ENCODE peak calls at places on chromosomes 11 and 22, in ten cellular contexts. One of them, this sample, is unnamed. For H3K27me3, the result is how much of the 10 kb centered on the place peaks cover.

GRCh38 chr11:115459563-115459962 is 44.7 kb downstream of the CADM1 start:
- DNase-seq in right lobe of liver: no peak
- DNase-seq in uterus: no peak
- DNase-seq in breast epithelium: no peak
- DNase-seq in tibial nerve: no peak
- DNase-seq in adrenal gland: no peak
- DNase-seq in ovary: no peak
- DNase-seq in Peyer's patch: no peak
- DNase-seq in heart left ventricle: no peak
- DNase-seq in vagina: no peak
- DNase-seq in this sample: no peak

GRCh38 chr11:43282607-43283440 is 29.0 kb upstream of the API5 start:
- DNase-seq in vagina: no peak
- DNase-seq in tibial nerve: peak
- DNase-seq in Peyer's patch: no peak
- DNase-seq in heart left ventricle: no peak
- DNase-seq in uterus: no peak
- DNase-seq in adrenal gland: peak
- DNase-seq in right lobe of liver: peak
- DNase-seq in ovary: no peak
- DNase-seq in breast epithelium: no peak
- DNase-seq in this sample: no peak

GRCh38 chr11:126654886-126655806 is 299.7 kb downstream of the ST3GAL4 start:
- DNase-seq in ovary: no peak
- DNase-seq in breast epithelium: no peak
- DNase-seq in heart left ventricle: no peak
- DNase-seq in Peyer's patch: no peak
- DNase-seq in adrenal gland: no peak
- DNase-seq in vagina: no peak
- DNase-seq in tibial nerve: no peak
- DNase-seq in uterus: no peak
- DNase-seq in right lobe of liver: no peak
- DNase-seq in this sample: no peak

GRCh38 chr11:35144103-35144741 is 5.3 kb downstream of the CD44 start:
- DNase-seq in ovary: no peak
- DNase-seq in heart left ventricle: no peak
- DNase-seq in right lobe of liver: no peak
- DNase-seq in breast epithelium: no peak
- DNase-seq in adrenal gland: no peak
- DNase-seq in vagina: no peak
- DNase-seq in tibial nerve: no peak
- DNase-seq in Peyer's patch: peak
- DNase-seq in uterus: no peak
- DNase-seq in this sample: peak

GRCh38 chr22:31122532-31123291 is at the start of gene INPP5J:
- DNase-seq in heart left ventricle: peak
- DNase-seq in breast epithelium: no peak
- DNase-seq in right lobe of liver: no peak
- DNase-seq in uterus: peak
- DNase-seq in adrenal gland: peak
- DNase-seq in ovary: peak
- DNase-seq in Peyer's patch: no peak
- DNase-seq in tibial nerve: no peak
- DNase-seq in vagina: no peak
- DNase-seq in this sample: peak

GRCh38 chr11:73760066-73760679 is 701 bp downstream of the RAB6A start:
- DNase-seq in Peyer's patch: no peak
- DNase-seq in uterus: peak
- DNase-seq in ovary: peak
- DNase-seq in right lobe of liver: peak
- DNase-seq in vagina: no peak
- DNase-seq in heart left ventricle: peak
- DNase-seq in adrenal gland: peak
- DNase-seq in breast epithelium: peak
- DNase-seq in tibial nerve: peak
- DNase-seq in this sample: peak

GRCh38 chr11:77019976-77020591 is 14.1 kb upstream of the B3GNT6 start:
- DNase-seq in vagina: no peak
- DNase-seq in uterus: no peak
- DNase-seq in breast epithelium: no peak
- DNase-seq in adrenal gland: no peak
- DNase-seq in Peyer's patch: no peak
- DNase-seq in right lobe of liver: no peak
- DNase-seq in tibial nerve: no peak
- DNase-seq in heart left ventricle: no peak
- DNase-seq in ovary: no peak
- DNase-seq in this sample: no peak

GRCh38 chr11:95229199-95230053 is 1.6 kb downstream of the SESN3 start:
- DNase-seq in tibial nerve: no peak
- DNase-seq in heart left ventricle: peak
- DNase-seq in vagina: no peak
- DNase-seq in right lobe of liver: no peak
- DNase-seq in adrenal gland: no peak
- DNase-seq in uterus: no peak
- DNase-seq in breast epithelium: no peak
- DNase-seq in ovary: no peak
- DNase-seq in Peyer's patch: no peak
- DNase-seq in this sample: no peak

GRCh38 chr22:37082251-37082650 is 27.3 kb downstream of the TMPRSS6 start:
- DNase-seq in right lobe of liver: no peak
- DNase-seq in Peyer's patch: no peak
- DNase-seq in uterus: no peak
- DNase-seq in ovary: no peak
- DNase-seq in heart left ventricle: no peak
- DNase-seq in tibial nerve: no peak
- DNase-seq in breast epithelium: no peak
- DNase-seq in vagina: no peak
- DNase-seq in adrenal gland: no peak
- DNase-seq in this sample: no peak

GRCh38 chr11:126870021-126870420 is 130.5 kb downstream of the KIRREL3 start:
- DNase-seq in adrenal gland: no peak
- DNase-seq in tibial nerve: no peak
- DNase-seq in heart left ventricle: no peak
- DNase-seq in breast epithelium: no peak
- DNase-seq in ovary: no peak
- DNase-seq in uterus: no peak
- DNase-seq in Peyer's patch: no peak
- DNase-seq in right lobe of liver: no peak
- DNase-seq in vagina: no peak
- DNase-seq in this sample: no peak

GRCh38 chr11:28110108-28110838 is 2.1 kb downstream of the METTL15 start:
- DNase-seq in Peyer's patch: peak
- DNase-seq in vagina: no peak
- DNase-seq in right lobe of liver: peak
- DNase-seq in tibial nerve: peak
- DNase-seq in ovary: peak
- DNase-seq in breast epithelium: peak
- DNase-seq in uterus: peak
- DNase-seq in heart left ventricle: peak
- DNase-seq in adrenal gland: peak
- DNase-seq in this sample: peak

GRCh38 chr11:123560001-123560400 is 94.4 kb downstream of the SCN3B start:
- DNase-seq in uterus: peak
- DNase-seq in vagina: no peak
- DNase-seq in tibial nerve: peak
- DNase-seq in ovary: peak
- DNase-seq in adrenal gland: peak
- DNase-seq in heart left ventricle: peak
- DNase-seq in breast epithelium: no peak
- DNase-seq in Peyer's patch: no peak
- DNase-seq in right lobe of liver: no peak
- DNase-seq in this sample: peak

GRCh38 chr11:123561046-123561781 is 93.2 kb downstream of the SCN3B start:
- DNase-seq in tibial nerve: no peak
- DNase-seq in uterus: peak
- DNase-seq in breast epithelium: no peak
- DNase-seq in ovary: peak
- DNase-seq in vagina: no peak
- DNase-seq in Peyer's patch: no peak
- DNase-seq in right lobe of liver: no peak
- DNase-seq in heart left ventricle: peak
- DNase-seq in adrenal gland: peak
- DNase-seq in this sample: peak

GRCh38 chr11:123562166-123562565 is 92.3 kb downstream of the SCN3B start:
- DNase-seq in breast epithelium: no peak
- DNase-seq in ovary: peak
- DNase-seq in heart left ventricle: peak
- DNase-seq in right lobe of liver: peak
- DNase-seq in uterus: no peak
- DNase-seq in tibial nerve: no peak
- DNase-seq in Peyer's patch: no peak
- DNase-seq in vagina: no peak
- DNase-seq in adrenal gland: no peak
- DNase-seq in this sample: peak

GRCh38 chr11:123558536-123559315 is 95.7 kb downstream of the SCN3B start:
- DNase-seq in adrenal gland: no peak
- DNase-seq in ovary: no peak
- DNase-seq in breast epithelium: no peak
- DNase-seq in uterus: no peak
- DNase-seq in right lobe of liver: no peak
- DNase-seq in Peyer's patch: no peak
- DNase-seq in vagina: no peak
- DNase-seq in heart left ventricle: no peak
- DNase-seq in tibial nerve: no peak
- DNase-seq in this sample: no peak

DNA sequence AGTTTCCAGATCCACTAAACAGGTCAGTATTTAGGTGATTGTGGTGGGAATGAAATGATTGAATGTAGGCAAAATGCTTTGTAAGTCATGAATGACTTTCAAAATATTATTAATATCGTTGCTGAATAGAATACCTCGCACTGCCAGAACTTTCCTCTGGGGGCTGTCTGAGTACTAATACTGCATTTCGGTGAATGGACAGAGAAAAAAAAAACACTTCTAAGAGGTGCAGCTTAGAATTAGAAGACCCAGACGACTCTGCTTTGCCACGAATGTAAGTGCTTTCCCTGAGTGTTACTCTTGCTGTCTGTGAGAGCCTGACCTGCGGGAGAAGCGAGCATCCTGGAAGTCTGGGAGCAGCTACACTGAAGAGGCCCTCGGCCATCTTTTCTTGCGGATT is 95.0 kb downstream of the SCN3B start:
- DNase-seq in right lobe of liver: no peak
- DNase-seq in ovary: no peak
- DNase-seq in adrenal gland: no peak
- DNase-seq in breast epithelium: no peak
- DNase-seq in vagina: no peak
- DNase-seq in heart left ventricle: no peak
- DNase-seq in tibial nerve: no peak
- DNase-seq in Peyer's patch: no peak
- DNase-seq in uterus: no peak
- DNase-seq in this sample: no peak
- H3K4me3 ChIP-seq in right lobe of liver: no peak
- H3K4me3 ChIP-seq in ovary: no peak
- H3K4me3 ChIP-seq in adrenal gland: no peak
- H3K4me3 ChIP-seq in breast epithelium: peak
- H3K4me3 ChIP-seq in vagina: peak
- H3K4me3 ChIP-seq in heart left ventricle: peak
- H3K4me3 ChIP-seq in tibial nerve: peak
- H3K4me3 ChIP-seq in Peyer's patch: no peak
- H3K4me3 ChIP-seq in uterus: peak
- H3K4me3 ChIP-seq in this sample: peak

DNA sequence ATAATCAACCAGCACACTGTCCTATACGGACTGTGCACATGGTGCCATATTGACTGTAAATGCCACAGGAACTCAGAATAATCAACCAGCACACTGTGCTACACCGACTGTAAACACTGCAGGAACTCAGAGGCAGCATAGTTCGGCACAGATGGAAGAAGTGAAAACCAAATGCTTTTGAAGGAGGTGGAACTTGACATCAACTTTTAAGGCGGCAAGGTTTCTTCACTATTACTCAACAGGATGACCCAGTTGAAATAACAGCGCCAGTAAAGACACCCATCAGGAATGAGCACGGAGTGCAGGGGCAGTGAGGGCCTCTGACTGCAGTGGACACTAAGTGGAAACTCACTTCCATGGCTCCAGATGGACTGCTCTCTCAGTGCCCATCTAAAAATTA is 15.7 kb downstream of the TESMIN start:
- DNase-seq in uterus: no peak
- DNase-seq in Peyer's patch: no peak
- DNase-seq in ovary: no peak
- DNase-seq in right lobe of liver: no peak
- DNase-seq in adrenal gland: no peak
- DNase-seq in breast epithelium: no peak
- DNase-seq in tibial nerve: no peak
- DNase-seq in heart left ventricle: no peak
- DNase-seq in vagina: no peak
- DNase-seq in this sample: no peak
- TF ChIP-seq POLR2A in uterus: no peak
- TF ChIP-seq POLR2A in Peyer's patch: no peak
- TF ChIP-seq POLR2A in ovary: no peak
- TF ChIP-seq POLR2A in right lobe of liver: no peak
- TF ChIP-seq POLR2A in adrenal gland: no peak
- TF ChIP-seq POLR2A in breast epithelium: no peak
- TF ChIP-seq POLR2A in tibial nerve: no peak
- TF ChIP-seq POLR2A in heart left ventricle: no peak
- TF ChIP-seq POLR2A in vagina: no peak
- TF ChIP-seq POLR2A in this sample: no peak

GRCh38 chr11:57571631-57572030 is 4.2 kb upstream of the UBE2L6 start:
- DNase-seq in breast epithelium: no peak
- DNase-seq in vagina: no peak
- DNase-seq in Peyer's patch: no peak
- DNase-seq in heart left ventricle: no peak
- DNase-seq in uterus: no peak
- DNase-seq in tibial nerve: no peak
- DNase-seq in adrenal gland: no peak
- DNase-seq in ovary: no peak
- DNase-seq in right lobe of liver: no peak
- DNase-seq in this sample: no peak
- H3K27me3 ChIP-seq in breast epithelium: under half
- H3K27me3 ChIP-seq in vagina: under half
- H3K27me3 ChIP-seq in Peyer's patch: under half
- H3K27me3 ChIP-seq in heart left ventricle: under half
- H3K27me3 ChIP-seq in uterus: under half
- H3K27me3 ChIP-seq in tibial nerve: under half
- H3K27me3 ChIP-seq in adrenal gland: under half
- H3K27me3 ChIP-seq in ovary: under half
- H3K27me3 ChIP-seq in right lobe of liver: under half
- H3K27me3 ChIP-seq in this sample: under half

DNA sequence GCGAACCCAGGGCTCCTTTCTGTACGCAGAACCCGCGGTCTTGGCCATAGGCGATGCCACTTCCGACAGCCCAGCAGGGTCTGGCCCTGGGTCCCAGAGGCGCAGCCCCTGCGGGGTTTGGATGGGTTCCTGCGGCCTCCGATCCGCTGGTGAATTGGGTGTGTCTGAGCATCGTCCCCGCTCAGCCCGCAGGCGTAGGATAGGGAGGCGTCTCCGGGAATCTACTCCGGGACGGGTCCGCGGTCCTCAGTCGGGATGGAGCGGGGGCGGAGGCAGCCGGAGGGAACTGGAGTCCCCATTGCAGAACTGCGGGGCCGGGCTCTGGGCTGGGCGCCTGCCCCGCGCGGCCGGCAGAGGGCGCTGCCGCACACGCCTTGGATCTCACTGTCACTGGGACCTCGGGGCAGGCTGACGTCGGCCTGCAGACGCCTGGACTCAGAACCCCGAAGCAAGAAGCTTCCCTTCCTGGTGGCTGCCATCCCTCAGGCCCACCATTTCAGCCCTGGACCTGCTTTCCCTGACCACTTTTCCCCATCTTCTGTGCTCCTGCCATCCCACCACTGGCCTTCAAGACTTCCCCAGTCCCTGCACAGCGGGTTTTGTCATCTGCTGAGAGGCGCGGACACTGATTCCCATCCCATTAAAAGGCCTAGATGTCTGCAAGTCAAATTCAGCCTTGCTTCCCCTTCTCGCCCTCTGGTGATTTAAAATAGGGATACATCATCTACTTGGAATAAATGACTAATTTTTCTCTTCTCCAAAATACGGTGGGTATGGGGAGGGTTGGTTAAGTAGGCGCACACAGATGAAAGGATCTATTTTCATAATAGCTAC is 38.3 kb upstream of the CREB3L1 start:
- DNase-seq in vagina: no peak
- DNase-seq in adrenal gland: peak
- DNase-seq in Peyer's patch: peak
- DNase-seq in ovary: peak
- DNase-seq in tibial nerve: peak
- DNase-seq in breast epithelium: peak
- DNase-seq in right lobe of liver: peak
- DNase-seq in heart left ventricle: peak
- DNase-seq in uterus: peak
- DNase-seq in this sample: peak
- H3K4me3 ChIP-seq in vagina: peak
- H3K4me3 ChIP-seq in adrenal gland: no peak
- H3K4me3 ChIP-seq in Peyer's patch: peak
- H3K4me3 ChIP-seq in ovary: peak
- H3K4me3 ChIP-seq in tibial nerve: peak
- H3K4me3 ChIP-seq in breast epithelium: peak
- H3K4me3 ChIP-seq in right lobe of liver: no peak
- H3K4me3 ChIP-seq in heart left ventricle: peak
- H3K4me3 ChIP-seq in uterus: peak
- H3K4me3 ChIP-seq in this sample: peak